ENCODE peak calls at places on chromosomes 11 and 22, in four cellular contexts. R is HepG2, S is mammary epithelial cell, A is K562. D is an unnamed sample.

GRCh38 chr11:13183094-13183825 is 94.3 kb upstream of the BMAL1 start:
- DNase-seq in R (peak), S (peak), A (no peak), D (peak)

GRCh38 chr11:134516529-134516928 is 104.5 kb upstream of the B3GAT1 start:
- DNase-seq in R (no peak), S (no peak), A (no peak), D (no peak)

GRCh38 chr22:32528316-32528715 is 53.7 kb downstream of the FBXO7 start:
- DNase-seq in R (no peak), S (no peak), A (no peak), D (no peak)

GRCh38 chr11:46920709-46921108 is 2.4 kb upstream of the LRP4 start:
- DNase-seq in R (peak), S (peak), A (no peak), D (peak)

GRCh38 chr22:39960791-39961746 is 872 bp downstream of the TMA7B start:
- DNase-seq in R (no peak), S (peak), A (peak), D (no peak)

GRCh38 chr22:42974223-42974622 is 40.7 kb downstream of the PACSIN2 start:
- DNase-seq in R (no peak), S (no peak), A (no peak), D (no peak)

GRCh38 chr11:101049123-101049522 is 80.5 kb downstream of the PGR start:
- DNase-seq in R (no peak), S (peak), A (no peak), D (no peak)

GRCh38 chr11:87358461-87358860 is 320.7 kb downstream of the TMEM135 start:
- DNase-seq in R (no peak), S (no peak), A (no peak), D (no peak)

GRCh38 chr11:69013009-69013951 is at the start of gene MRGPRF:
- DNase-seq in R (no peak), S (no peak), A (peak), D (no peak)

GRCh38 chr22:38240734-38241252 is 32.0 kb downstream of the TMEM184B start:
- DNase-seq in R (no peak), S (peak), A (peak), D (peak)

GRCh38 chr22:43541462-43542407 is 129.9 kb downstream of the MPPED1 start:
- DNase-seq in R (no peak), S (no peak), A (no peak), D (no peak)

GRCh38 chr11:118699508-118700220 is 20.2 kb upstream of the TREH start:
- DNase-seq in R (peak), S (no peak), A (no peak), D (no peak)

GRCh38 chr11:5581014-5581413 is 337 bp downstream of the OR52B6 start:
- DNase-seq in R (peak), S (no peak), A (no peak), D (no peak)

GRCh38 chr11:62446091-62446490 is 27.3 kb downstream of the SCGB1A1 start:
- DNase-seq in R (no peak), S (no peak), A (no peak), D (no peak)

GRCh38 chr11:20608938-20609337 is 9.5 kb downstream of the SLC6A5 start:
- DNase-seq in R (no peak), S (peak), A (no peak), D (no peak)

GRCh38 chr11:114081641-114082414 is 22.3 kb downstream of the ZBTB16 start:
- DNase-seq in R (no peak), S (no peak), A (no peak), D (peak)

GRCh38 chr11:1673841-1674193 is 23.2 kb upstream of the KRTAP5-6 start:
- DNase-seq in R (peak), S (no peak), A (no peak), D (no peak)

GRCh38 chr11:73205666-73206343 is 12.3 kb upstream of the P2RY2 start:
- DNase-seq in R (no peak), S (no peak), A (no peak), D (no peak)

GRCh38 chr11:66087148-66087908 is 17.3 kb downstream of the PACS1 start:
- DNase-seq in R (no peak), S (no peak), A (no peak), D (no peak)

GRCh38 chr11:103904324-103904667 is 132.1 kb upstream of the DDI1 start:
- DNase-seq in R (no peak), S (no peak), A (no peak), D (no peak)

GRCh38 chr11:117023178-117023577 is 75.0 kb downstream of the SIK3 start:
- DNase-seq in R (peak), S (no peak), A (no peak), D (no peak)

GRCh38 chr11:85759915-85760314 is 51.0 kb downstream of the SYTL2 start:
- DNase-seq in R (no peak), S (peak), A (no peak), D (no peak)

GRCh38 chr11:92703431-92703830 is 266.0 kb upstream of the MTNR1B start:
- DNase-seq in R (no peak), S (peak), A (no peak), D (no peak)

GRCh38 chr11:116379185-116379828 is 393.5 kb downstream of the BUD13 start:
- DNase-seq in R (peak), S (no peak), A (peak), D (peak)

GRCh38 chr11:85749287-85749834 is 61.6 kb downstream of the SYTL2 start:
- DNase-seq in R (no peak), S (no peak), A (no peak), D (no peak)

GRCh38 chr11:94103476-94103875 is 25.2 kb upstream of the PANX1 start:
- DNase-seq in R (no peak), S (no peak), A (no peak), D (no peak)

GRCh38 chr11:36431429-36432092 is 78.5 kb downstream of the TRAF6 start:
- DNase-seq in R (peak), S (peak), A (peak), D (peak)

GRCh38 chr11:69140635-69141034 is 15.1 kb upstream of the SMIM38 start:
- DNase-seq in R (no peak), S (peak), A (no peak), D (no peak)

GRCh38 chr11:71247551-71248250 is 4.7 kb downstream of the SHANK2 start:
- DNase-seq in R (no peak), S (no peak), A (no peak), D (no peak)

GRCh38 chr22:23754220-23754919 is at the start of gene VPREB3:
- DNase-seq in R (no peak), S (no peak), A (no peak), D (no peak)

GRCh38 chr22:23753371-23753770 is 854 bp downstream of the VPREB3 start:
- DNase-seq in R (no peak), S (no peak), A (no peak), D (no peak)

GRCh38 chr22:23754980-23755636 is 883 bp upstream of the VPREB3 start:
- DNase-seq in R (no peak), S (no peak), A (no peak), D (peak)

GRCh38 chr22:23756891-23757290 is 2.7 kb upstream of the VPREB3 start:
- DNase-seq in R (no peak), S (no peak), A (no peak), D (no peak)

DNA sequence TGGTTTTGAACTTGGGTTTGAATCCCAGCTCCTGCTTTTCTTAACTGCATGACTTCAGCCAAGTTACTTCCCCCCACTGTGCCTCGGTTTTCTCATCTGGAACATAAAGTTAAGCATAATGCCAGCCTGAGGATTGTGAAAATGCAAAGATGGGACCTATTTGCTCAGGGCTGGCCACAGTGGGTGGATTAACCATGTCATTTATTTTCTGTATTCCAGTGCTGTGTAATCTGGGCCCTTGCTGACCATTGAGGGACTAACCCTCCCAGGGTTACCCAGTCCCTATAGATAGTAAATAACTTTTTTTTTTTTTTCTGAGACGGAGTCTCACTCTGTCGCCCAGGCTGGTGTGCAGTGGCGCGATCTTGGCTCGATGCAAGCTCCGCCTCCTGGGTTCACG is 1.5 kb upstream of the VPREB3 start:
- DNase-seq in R (no peak), S (no peak), A (no peak), D (no peak)
- H3K27ac ChIP-seq in R (no peak), S (no peak), A (no peak), D (no peak)

GRCh38 chr11:48103621-48104561 is 112.7 kb upstream of the OR4B1 start:
- DNase-seq in R (peak), S (peak), A (no peak), D (no peak)
- H3K9ac ChIP-seq in R (peak), S (no peak), A (no peak), D (no peak)

GRCh38 chr22:50161508-50162390 is 8.8 kb upstream of the PANX2 start:
- DNase-seq in R (no peak), S (no peak), A (no peak), D (no peak)
- H3K4me3 ChIP-seq in R (no peak), S (no peak), A (no peak), D (no peak)

GRCh38 chr11:8807544-8808225 is 103.3 kb upstream of the AKIP1 start:
- DNase-seq in R (no peak), S (peak), A (no peak), D (no peak)
- H3K27ac ChIP-seq in R (no peak), S (peak), A (no peak), D (no peak)

DNA sequence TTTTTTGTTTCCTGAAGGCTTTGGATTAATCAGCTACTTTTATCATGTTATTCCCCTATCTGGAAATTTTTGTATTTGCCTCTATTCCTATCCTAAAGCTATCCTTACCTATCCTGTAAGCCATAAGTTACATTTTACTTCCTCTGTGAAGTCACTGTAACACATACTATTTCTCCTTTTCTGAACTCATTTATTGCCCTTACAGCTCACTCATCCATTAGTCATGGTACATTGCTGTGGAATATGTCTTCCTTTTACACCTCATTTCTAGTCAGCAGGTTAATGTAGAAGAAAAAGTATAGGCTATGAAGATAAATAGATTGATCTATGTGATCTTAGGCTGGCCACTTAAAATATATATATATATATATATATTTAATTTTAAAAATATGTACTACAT is 28.0 kb downstream of the SWAP70 start:
- DNase-seq in R (no peak), S (peak), A (no peak), D (peak)
- H3K9ac ChIP-seq in R (no peak), S (no peak), A (no peak), D (peak)

GRCh38 chr22:19523240-19524169 is 705 bp downstream of the CLDN5 start:
- DNase-seq in R (no peak), S (peak), A (peak), D (peak)

GRCh38 chr22:19525116-19525660 is 978 bp upstream of the CLDN5 start:
- DNase-seq in R (no peak), S (no peak), A (peak), D (peak)

GRCh38 chr22:19522881-19523239 is 1.4 kb downstream of the CLDN5 start:
- DNase-seq in R (no peak), S (no peak), A (peak), D (no peak)

GRCh38 chr22:19525666-19526065 is 1.5 kb upstream of the CLDN5 start:
- DNase-seq in R (no peak), S (no peak), A (peak), D (no peak)

DNA sequence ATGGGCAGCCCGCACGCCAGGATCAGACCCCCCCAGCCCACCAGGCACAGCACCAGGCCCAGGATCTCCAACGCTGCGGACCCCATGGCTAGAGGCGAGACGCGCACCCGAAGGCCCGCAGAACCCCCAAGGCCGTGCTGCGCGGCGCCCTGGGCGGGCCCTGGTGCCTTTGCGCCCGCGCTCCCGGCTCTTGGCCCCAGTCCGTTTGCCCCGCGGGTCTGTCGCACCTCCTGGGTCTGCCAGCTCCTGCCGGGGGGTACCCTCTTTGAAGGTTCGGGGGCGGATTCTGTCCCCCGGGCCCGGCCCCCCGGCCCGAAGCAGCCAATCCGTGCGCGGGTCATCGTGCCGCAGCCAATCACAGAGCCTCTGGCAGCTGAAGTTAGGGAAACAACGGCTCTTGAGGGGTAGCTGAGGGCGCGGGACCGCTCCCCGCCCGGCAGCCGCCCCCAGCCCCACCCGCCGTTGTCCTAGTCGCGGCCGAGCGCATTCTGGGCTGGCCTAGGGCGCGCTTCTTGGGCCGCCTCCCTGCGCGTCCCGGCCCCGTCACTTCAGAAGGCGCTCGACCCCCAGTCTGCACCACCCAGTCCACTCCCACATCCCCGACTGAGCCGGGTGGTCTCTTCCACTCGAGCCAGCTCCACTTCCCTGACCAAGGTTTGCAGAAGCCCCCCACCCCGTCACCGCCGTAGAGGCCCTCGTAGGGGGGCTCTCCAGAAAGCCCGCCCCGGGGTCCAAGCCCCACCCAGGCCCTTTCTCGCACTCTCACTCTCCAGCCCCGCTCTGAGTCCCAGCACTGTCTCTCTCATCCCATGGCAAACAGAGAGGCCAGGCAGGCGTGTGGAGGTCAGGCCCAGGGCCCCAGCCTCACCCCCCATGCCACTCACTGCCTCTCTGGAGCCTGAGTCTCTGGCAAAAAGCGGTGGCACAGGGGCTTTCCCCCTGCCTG is at the start of gene CLDN5:
- DNase-seq in R (no peak), S (no peak), A (peak), D (peak)
- H3K4me3 ChIP-seq in R (no peak), S (no peak), A (no peak), D (peak)

D was measured in endothelial cell of umbilical vein.